ENCODE peak calls at places on chromosome 19, in four cellular contexts. U is activated CD4-positive, alpha-beta T cell treated with anti-CD3 and anti-CD28 coated beads, Interleukin-2, amount 50 U/mL, for 24 hours; R is thoracic aorta; D is HL-60. G is an unnamed sample.

GRCh38 chr19:45177817-45178261 is at the start of gene TRAPPC6A:
- DNase-seq in U (no peak), R (no peak), D (peak; percentile 91), G (peak; percentile 23)

GRCh38 chr19:38742296-38742695 is 2.0 kb downstream of the CAPN12 start:
- DNase-seq in U (no peak), R (no peak), D (no peak), G (no peak)

GRCh38 chr19:3465552-3465951 is 14.8 kb downstream of the SMIM24 start:
- DNase-seq in U (no peak), R (no peak), D (no peak), G (no peak)

GRCh38 chr19:11418518-11419506 is at the start of gene RGL3:
- DNase-seq in U (no peak), R (no peak), D (no peak), G (no peak)

GRCh38 chr19:38264486-38265212 is at the start of gene SPINT2:
- DNase-seq in U (peak; percentile 49), R (no peak), D (no peak), G (no peak)

GRCh38 chr19:1734328-1734966 is 18.9 kb upstream of the ONECUT3 start:
- DNase-seq in U (no peak), R (no peak), D (no peak), G (no peak)

GRCh38 chr19:6733338-6734095 is 3.9 kb downstream of the GPR108 start:
- DNase-seq in U (no peak), R (no peak), D (no peak), G (no peak)

GRCh38 chr19:31175564-31176348 is 173.5 kb downstream of the TSHZ3 start:
- DNase-seq in U (no peak), R (no peak), D (no peak), G (no peak)

GRCh38 chr19:12939292-12939606 is 840 bp downstream of the CALR start:
- DNase-seq in U (no peak), R (no peak), D (no peak), G (no peak)

G was measured in AG04449.